ENCODE peak calls at places on chromosome 20, in nine cellular contexts. K, N, R, X, J, C, P, Q and E are unnamed samples.

GRCh38 chr20:17568972-17569471 is 853 bp upstream of the DSTN start:
- DNase-seq in K (peak; percentile 11), N (peak; percentile 86), R (peak; percentile 95), X (peak; percentile 99), J (peak; percentile 61), C (peak; percentile 80), P (peak; percentile 71), Q (peak; percentile 99), E (peak; percentile 78)

GRCh38 chr20:56820984-56821383 is 191.9 kb downstream of the TFAP2C start:
- DNase-seq in K (no peak), N (no peak), R (no peak), X (no peak), J (no peak), C (no peak), P (no peak), Q (no peak), E (no peak)

GRCh38 chr20:12171927-12172581 is 254.4 kb downstream of the BTBD3 start:
- DNase-seq in K (no peak), N (no peak), R (no peak), X (peak; percentile 93), J (no peak), C (no peak), P (no peak), Q (no peak), E (no peak)

GRCh38 chr20:51339721-51340450 is 202.6 kb downstream of the NFATC2 start:
- DNase-seq in K (no peak), N (no peak), R (no peak), X (peak; percentile 72), J (no peak), C (no peak), P (no peak), Q (peak; percentile 61), E (no peak)

GRCh38 chr20:50029697-50030428 is 47.1 kb downstream of the SNAI1 start:
- DNase-seq in K (no peak), N (peak; percentile 77), R (peak; percentile 90), X (peak; percentile 97), J (no peak), C (peak; percentile 55), P (no peak), Q (peak; percentile 93), E (no peak)

GRCh38 chr20:57693002-57693582 is 16.7 kb downstream of the PMEPA1 start:
- DNase-seq in K (no peak), N (no peak), R (no peak), X (peak; percentile 85), J (peak; percentile 29), C (no peak), P (no peak), Q (no peak), E (peak; percentile 61)

GRCh38 chr20:23702021-23702420 is 13.2 kb upstream of the CST4 start:
- DNase-seq in K (no peak), N (no peak), R (no peak), X (no peak), J (no peak), C (no peak), P (no peak), Q (no peak), E (no peak)

GRCh38 chr20:10927936-10928860 is 254.4 kb upstream of the JAG1 start:
- DNase-seq in K (no peak), N (no peak), R (no peak), X (peak; percentile 66), J (no peak), C (no peak), P (no peak), Q (peak; percentile 66), E (no peak)

GRCh38 chr20:5535211-5535756 is 214.9 kb upstream of the SHLD1 start:
- DNase-seq in K (no peak), N (no peak), R (no peak), X (peak; percentile 75), J (no peak), C (no peak), P (no peak), Q (no peak), E (no peak)

GRCh38 chr20:60087563-60088105 is 129.4 kb downstream of the CDH26 start:
- DNase-seq in K (no peak), N (no peak), R (no peak), X (peak; percentile 16), J (no peak), C (peak; percentile 46), P (no peak), Q (no peak), E (no peak)

GRCh38 chr20:59994697-59995122 is 36.5 kb downstream of the CDH26 start:
- DNase-seq in K (no peak), N (no peak), R (no peak), X (no peak), J (no peak), C (peak; percentile 17), P (peak; percentile 30), Q (no peak), E (no peak)

GRCh38 chr20:43731469-43731868 is 4.7 kb upstream of the GTSF1L start:
- DNase-seq in K (no peak), N (no peak), R (no peak), X (peak; percentile 81), J (no peak), C (no peak), P (no peak), Q (no peak), E (no peak)

GRCh38 chr20:2059411-2059810 is 42.2 kb upstream of the STK35 start:
- DNase-seq in K (no peak), N (no peak), R (no peak), X (no peak), J (no peak), C (no peak), P (no peak), Q (no peak), E (no peak)

GRCh38 chr20:57987659-57988058 is 240.8 kb downstream of the ANKRD60 start:
- DNase-seq in K (no peak), N (no peak), R (no peak), X (no peak), J (no peak), C (no peak), P (no peak), Q (no peak), E (no peak)

GRCh38 chr20:35762461-35762860 is 9.4 kb upstream of the PHF20 start:
- DNase-seq in K (no peak), N (no peak), R (no peak), X (no peak), J (no peak), C (no peak), P (no peak), Q (no peak), E (no peak)

GRCh38 chr20:35756404-35756803 is 14.3 kb upstream of the RBM39 start:
- DNase-seq in K (no peak), N (no peak), R (no peak), X (no peak), J (no peak), C (no peak), P (no peak), Q (no peak), E (no peak)

GRCh38 chr20:35757098-35757705 is 14.6 kb upstream of the PHF20 start:
- DNase-seq in K (no peak), N (no peak), R (peak; percentile 23), X (no peak), J (no peak), C (no peak), P (no peak), Q (no peak), E (no peak)
- TF ChIP-seq CTCF in K (no peak), N (no peak), R (no peak), X (no peak), J (no peak), C (peak; percentile 5), P (no peak), Q (no peak), E (no peak)

DNA sequence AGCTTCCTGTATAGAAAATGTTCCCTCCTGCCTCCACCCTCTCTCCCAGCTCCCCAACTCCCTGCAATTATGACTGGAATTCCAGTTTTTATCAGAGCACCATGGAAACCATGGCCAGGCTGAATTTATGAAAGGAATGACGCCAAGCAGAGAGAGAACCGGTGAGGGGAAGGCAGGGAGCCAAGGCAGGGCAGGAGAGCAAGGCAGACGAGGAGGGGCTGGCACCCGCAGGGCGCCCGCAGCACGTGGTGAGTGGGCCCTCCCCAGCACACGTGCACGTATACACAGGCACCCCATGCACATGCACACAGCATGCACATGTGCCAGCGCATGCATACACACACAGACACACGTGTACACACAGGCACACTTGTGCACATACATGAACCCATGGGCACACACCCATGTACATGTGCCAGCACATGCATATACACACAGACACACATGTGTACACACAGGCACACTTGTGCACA is 27.4 kb upstream of the MRGBP start:
- DNase-seq in K (no peak), N (no peak), R (no peak), X (peak; percentile 78), J (no peak), C (peak; percentile 17), P (no peak), Q (peak; percentile 25), E (peak; percentile 54)
- TF ChIP-seq CTCF in K (no peak), N (no peak), R (no peak), X (no peak), J (no peak), C (no peak), P (no peak), Q (no peak), E (no peak)

GRCh38 chr20:53174454-53174853 is 202.3 kb downstream of the TSHZ2 start:
- DNase-seq in K (no peak), N (no peak), R (no peak), X (no peak), J (no peak), C (no peak), P (no peak), Q (no peak), E (no peak)

GRCh38 chr20:53177687-53178086 is 205.5 kb downstream of the TSHZ2 start:
- DNase-seq in K (no peak), N (no peak), R (no peak), X (no peak), J (no peak), C (no peak), P (no peak), Q (no peak), E (no peak)

GRCh38 chr20:53179749-53180148 is 207.6 kb downstream of the TSHZ2 start:
- DNase-seq in K (no peak), N (no peak), R (no peak), X (no peak), J (no peak), C (no peak), P (no peak), Q (no peak), E (no peak)

GRCh38 chr20:53175135-53175780 is 203.1 kb downstream of the TSHZ2 start:
- DNase-seq in K (no peak), N (no peak), R (no peak), X (no peak), J (no peak), C (no peak), P (no peak), Q (no peak), E (no peak)

GRCh38 chr20:53176133-53176532 is 204.0 kb downstream of the TSHZ2 start:
- DNase-seq in K (no peak), N (no peak), R (no peak), X (no peak), J (no peak), C (no peak), P (no peak), Q (no peak), E (no peak)
- TF ChIP-seq CTCF in K (no peak), N (no peak), R (no peak), X (no peak), J (no peak), C (no peak), P (no peak), Q (no peak), E (no peak)

DNA sequence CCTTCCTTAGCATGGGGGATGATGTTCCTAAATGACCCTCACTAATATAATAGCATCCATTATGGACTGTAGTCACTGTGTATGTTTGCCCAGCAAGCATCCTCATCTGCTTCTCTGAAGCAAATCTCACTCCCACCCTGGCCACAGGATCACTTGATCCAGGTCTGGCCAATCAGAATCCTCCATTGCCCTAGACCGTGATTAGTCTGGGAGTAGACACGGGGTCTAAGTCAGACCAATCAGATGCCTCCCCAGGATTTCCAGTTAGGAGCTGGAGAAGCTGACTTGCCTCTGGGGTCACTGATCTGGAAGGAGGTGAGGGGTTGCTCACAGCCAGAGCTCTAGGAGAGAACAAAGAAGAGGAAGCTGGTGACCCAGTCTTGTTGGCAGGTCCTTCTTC is 153.9 kb downstream of the DHX35 start:
- DNase-seq in K (no peak), N (no peak), R (no peak), X (no peak), J (no peak), C (no peak), P (no peak), Q (no peak), E (no peak)
- TF ChIP-seq CTCF in K (no peak), N (no peak), R (no peak), X (no peak), J (no peak), C (no peak), P (no peak), Q (no peak), E (no peak)